ENCODE peak calls at places on chromosomes 6 and 20, in eight cellular contexts. One of them, this sample, is unnamed. For H3K9me3 and H3K4me1, the result is how much of the 10 kb centered on the place peaks cover.

GRCh38 chr6:34312259-34312658 is 63.5 kb upstream of the SMIM29 start:
- DNase-seq in A549: no peak
- DNase-seq in heart left ventricle: no peak
- DNase-seq in uterus: no peak
- DNase-seq in body of pancreas: no peak
- DNase-seq in HCT116: no peak
- DNase-seq in ovary: no peak
- DNase-seq in suprapubic skin: no peak
- DNase-seq in this sample: no peak

GRCh38 chr6:50141100-50141499 is 91.4 kb upstream of the DEFB112 start:
- DNase-seq in A549: no peak
- DNase-seq in heart left ventricle: no peak
- DNase-seq in uterus: no peak
- DNase-seq in body of pancreas: no peak
- DNase-seq in HCT116: no peak
- DNase-seq in ovary: no peak
- DNase-seq in suprapubic skin: no peak
- DNase-seq in this sample: no peak

GRCh38 chr6:121770943-121771342 is 335.5 kb downstream of the GJA1 start:
- DNase-seq in A549: no peak
- DNase-seq in heart left ventricle: no peak
- DNase-seq in uterus: no peak
- DNase-seq in body of pancreas: no peak
- DNase-seq in HCT116: peak
- DNase-seq in ovary: no peak
- DNase-seq in suprapubic skin: no peak
- DNase-seq in this sample: no peak

GRCh38 chr20:9807176-9807575 is 31.7 kb downstream of the PAK5 start:
- DNase-seq in A549: no peak
- DNase-seq in heart left ventricle: no peak
- DNase-seq in uterus: no peak
- DNase-seq in body of pancreas: no peak
- DNase-seq in HCT116: no peak
- DNase-seq in ovary: no peak
- DNase-seq in suprapubic skin: no peak
- DNase-seq in this sample: no peak

GRCh38 chr6:149212892-149213786 is 104.4 kb upstream of the TAB2 start:
- DNase-seq in A549: no peak
- DNase-seq in heart left ventricle: no peak
- DNase-seq in uterus: no peak
- DNase-seq in body of pancreas: no peak
- DNase-seq in HCT116: no peak
- DNase-seq in ovary: no peak
- DNase-seq in suprapubic skin: no peak
- DNase-seq in this sample: no peak

GRCh38 chr20:19110866-19111460 is 101.5 kb upstream of the SLC24A3 start:
- DNase-seq in A549: no peak
- DNase-seq in heart left ventricle: no peak
- DNase-seq in uterus: peak
- DNase-seq in body of pancreas: no peak
- DNase-seq in HCT116: no peak
- DNase-seq in ovary: no peak
- DNase-seq in suprapubic skin: no peak
- DNase-seq in this sample: no peak

GRCh38 chr20:32439132-32439829 is 81.2 kb downstream of the ASXL1 start:
- DNase-seq in A549: no peak
- DNase-seq in heart left ventricle: no peak
- DNase-seq in uterus: no peak
- DNase-seq in body of pancreas: no peak
- DNase-seq in HCT116: no peak
- DNase-seq in ovary: no peak
- DNase-seq in suprapubic skin: no peak
- DNase-seq in this sample: peak

GRCh38 chr6:158634695-158635426 is 9.7 kb downstream of the DYNLT1 start:
- DNase-seq in A549: no peak
- DNase-seq in heart left ventricle: no peak
- DNase-seq in uterus: no peak
- DNase-seq in body of pancreas: no peak
- DNase-seq in HCT116: no peak
- DNase-seq in ovary: no peak
- DNase-seq in suprapubic skin: no peak
- DNase-seq in this sample: no peak

GRCh38 chr6:4125933-4126864 is 9.2 kb downstream of the ECI2 start:
- DNase-seq in A549: peak
- DNase-seq in heart left ventricle: no peak
- DNase-seq in uterus: peak
- DNase-seq in body of pancreas: no peak
- DNase-seq in HCT116: peak
- DNase-seq in ovary: no peak
- DNase-seq in suprapubic skin: no peak
- DNase-seq in this sample: no peak

GRCh38 chr20:17653835-17654648 is 28.0 kb downstream of the RRBP1 start:
- DNase-seq in A549: no peak
- DNase-seq in heart left ventricle: no peak
- DNase-seq in uterus: peak
- DNase-seq in body of pancreas: peak
- DNase-seq in HCT116: no peak
- DNase-seq in ovary: no peak
- DNase-seq in suprapubic skin: no peak
- DNase-seq in this sample: no peak

GRCh38 chr6:128139519-128139918 is 238.7 kb upstream of the THEMIS start:
- DNase-seq in A549: peak
- DNase-seq in heart left ventricle: no peak
- DNase-seq in uterus: no peak
- DNase-seq in body of pancreas: no peak
- DNase-seq in HCT116: no peak
- DNase-seq in ovary: no peak
- DNase-seq in suprapubic skin: no peak
- DNase-seq in this sample: peak

GRCh38 chr6:9002833-9003232 is 567.5 kb upstream of the SLC35B3 start:
- DNase-seq in A549: no peak
- DNase-seq in heart left ventricle: no peak
- DNase-seq in uterus: no peak
- DNase-seq in body of pancreas: no peak
- DNase-seq in HCT116: no peak
- DNase-seq in ovary: no peak
- DNase-seq in suprapubic skin: no peak
- DNase-seq in this sample: no peak

GRCh38 chr6:71481021-71481420 is 192.4 kb downstream of the OGFRL1 start:
- DNase-seq in A549: no peak
- DNase-seq in heart left ventricle: no peak
- DNase-seq in uterus: no peak
- DNase-seq in body of pancreas: no peak
- DNase-seq in HCT116: no peak
- DNase-seq in ovary: no peak
- DNase-seq in suprapubic skin: no peak
- DNase-seq in this sample: no peak

GRCh38 chr20:4216142-4216735 is 200.9 kb upstream of the RNF24 start:
- DNase-seq in A549: no peak
- DNase-seq in heart left ventricle: no peak
- DNase-seq in uterus: no peak
- DNase-seq in body of pancreas: no peak
- DNase-seq in HCT116: no peak
- DNase-seq in ovary: no peak
- DNase-seq in suprapubic skin: no peak
- DNase-seq in this sample: no peak

GRCh38 chr6:35044145-35044745 is 96.9 kb downstream of the TCP11 start:
- DNase-seq in A549: no peak
- DNase-seq in heart left ventricle: peak
- DNase-seq in uterus: no peak
- DNase-seq in body of pancreas: peak
- DNase-seq in HCT116: no peak
- DNase-seq in ovary: no peak
- DNase-seq in suprapubic skin: no peak
- DNase-seq in this sample: no peak

GRCh38 chr6:139135578-139136545 is 982 bp downstream of the HECA start:
- DNase-seq in A549: peak
- DNase-seq in heart left ventricle: peak
- DNase-seq in uterus: peak
- DNase-seq in body of pancreas: peak
- DNase-seq in HCT116: no peak
- DNase-seq in ovary: peak
- DNase-seq in suprapubic skin: peak
- DNase-seq in this sample: peak

GRCh38 chr6:169881398-169881797 is 130.0 kb downstream of the ERMARD start:
- DNase-seq in A549: no peak
- DNase-seq in heart left ventricle: no peak
- DNase-seq in uterus: no peak
- DNase-seq in body of pancreas: no peak
- DNase-seq in HCT116: no peak
- DNase-seq in ovary: no peak
- DNase-seq in suprapubic skin: no peak
- DNase-seq in this sample: no peak

GRCh38 chr6:63862486-63863198 is 227.0 kb downstream of the PHF3 start:
- DNase-seq in A549: no peak
- DNase-seq in heart left ventricle: no peak
- DNase-seq in uterus: no peak
- DNase-seq in body of pancreas: no peak
- DNase-seq in HCT116: no peak
- DNase-seq in ovary: no peak
- DNase-seq in suprapubic skin: no peak
- DNase-seq in this sample: no peak

GRCh38 chr6:28335564-28336283 is at the start of gene ZSCAN31:
- DNase-seq in A549: peak
- DNase-seq in heart left ventricle: peak
- DNase-seq in uterus: peak
- DNase-seq in body of pancreas: peak
- DNase-seq in HCT116: peak
- DNase-seq in ovary: peak
- DNase-seq in suprapubic skin: peak
- DNase-seq in this sample: peak

GRCh38 chr6:155418017-155418749 is 37.5 kb downstream of the NOX3 start:
- DNase-seq in A549: no peak
- DNase-seq in heart left ventricle: peak
- DNase-seq in uterus: peak
- DNase-seq in body of pancreas: peak
- DNase-seq in HCT116: no peak
- DNase-seq in ovary: no peak
- DNase-seq in suprapubic skin: no peak
- DNase-seq in this sample: no peak

GRCh38 chr6:3849681-3850450 is 693 bp downstream of the FAM50B start:
- DNase-seq in A549: no peak
- DNase-seq in heart left ventricle: no peak
- DNase-seq in uterus: peak
- DNase-seq in body of pancreas: peak
- DNase-seq in HCT116: no peak
- DNase-seq in ovary: peak
- DNase-seq in suprapubic skin: no peak
- DNase-seq in this sample: no peak

GRCh38 chr20:60036346-60037119 is 78.3 kb downstream of the CDH26 start:
- DNase-seq in A549: no peak
- DNase-seq in heart left ventricle: no peak
- DNase-seq in uterus: no peak
- DNase-seq in body of pancreas: no peak
- DNase-seq in HCT116: no peak
- DNase-seq in ovary: no peak
- DNase-seq in suprapubic skin: no peak
- DNase-seq in this sample: no peak

GRCh38 chr20:33239418-33239817 is 3.6 kb downstream of the BPIFA1 start:
- DNase-seq in A549: no peak
- DNase-seq in heart left ventricle: no peak
- DNase-seq in uterus: no peak
- DNase-seq in body of pancreas: no peak
- DNase-seq in HCT116: no peak
- DNase-seq in ovary: no peak
- DNase-seq in suprapubic skin: no peak
- DNase-seq in this sample: no peak

GRCh38 chr20:57397693-57398108 is 6.5 kb downstream of the RBM38 start:
- DNase-seq in A549: no peak
- DNase-seq in heart left ventricle: no peak
- DNase-seq in uterus: no peak
- DNase-seq in body of pancreas: peak
- DNase-seq in HCT116: no peak
- DNase-seq in ovary: peak
- DNase-seq in suprapubic skin: no peak
- DNase-seq in this sample: no peak
- TF ChIP-seq POLR2A in A549: no peak
- TF ChIP-seq POLR2A in heart left ventricle: no peak
- TF ChIP-seq POLR2A in uterus: no peak
- TF ChIP-seq POLR2A in body of pancreas: no peak
- TF ChIP-seq POLR2A in HCT116: no peak
- TF ChIP-seq POLR2A in ovary: no peak
- TF ChIP-seq POLR2A in suprapubic skin: no peak
- TF ChIP-seq POLR2A in this sample: no peak

DNA sequence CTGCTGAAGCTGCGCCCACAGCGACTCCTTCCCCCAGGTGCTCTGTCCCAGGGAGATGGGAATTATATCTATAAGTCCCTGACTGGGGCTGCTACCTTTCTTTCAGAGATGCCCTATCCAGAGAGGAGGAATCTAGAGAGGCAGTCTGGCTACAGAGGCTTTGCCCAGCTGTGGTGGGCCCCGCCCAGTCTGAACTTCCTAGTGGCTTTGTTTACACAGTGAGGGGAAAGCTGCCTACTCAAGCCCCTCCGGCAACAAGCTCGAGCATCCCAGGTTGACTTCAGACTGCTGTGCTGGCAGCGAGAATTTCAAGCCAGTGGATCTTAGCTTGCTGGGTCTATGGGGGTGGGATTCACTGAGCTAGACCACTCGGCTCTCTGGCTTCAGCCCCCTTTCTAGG is 152.5 kb upstream of the MAP3K7 start:
- DNase-seq in A549: no peak
- DNase-seq in heart left ventricle: no peak
- DNase-seq in uterus: no peak
- DNase-seq in body of pancreas: no peak
- DNase-seq in HCT116: no peak
- DNase-seq in ovary: no peak
- DNase-seq in suprapubic skin: no peak
- DNase-seq in this sample: no peak
- H3K9me3 ChIP-seq in A549: under half
- H3K9me3 ChIP-seq in heart left ventricle: under half
- H3K9me3 ChIP-seq in uterus: under half
- H3K9me3 ChIP-seq in body of pancreas: under half
- H3K9me3 ChIP-seq in HCT116: under half
- H3K9me3 ChIP-seq in ovary: under half
- H3K9me3 ChIP-seq in suprapubic skin: under half
- H3K9me3 ChIP-seq in this sample: under half

GRCh38 chr6:14241255-14242070 is 123.9 kb downstream of the CD83 start:
- DNase-seq in A549: no peak
- DNase-seq in heart left ventricle: no peak
- DNase-seq in uterus: no peak
- DNase-seq in body of pancreas: no peak
- DNase-seq in HCT116: no peak
- DNase-seq in ovary: no peak
- DNase-seq in suprapubic skin: no peak
- DNase-seq in this sample: peak
- H3K4me1 ChIP-seq in A549: under half
- H3K4me1 ChIP-seq in heart left ventricle: under half
- H3K4me1 ChIP-seq in uterus: under half
- H3K4me1 ChIP-seq in body of pancreas: under half
- H3K4me1 ChIP-seq in HCT116: under half
- H3K4me1 ChIP-seq in ovary: under half
- H3K4me1 ChIP-seq in suprapubic skin: under half
- H3K4me1 ChIP-seq in this sample: under half

DNA sequence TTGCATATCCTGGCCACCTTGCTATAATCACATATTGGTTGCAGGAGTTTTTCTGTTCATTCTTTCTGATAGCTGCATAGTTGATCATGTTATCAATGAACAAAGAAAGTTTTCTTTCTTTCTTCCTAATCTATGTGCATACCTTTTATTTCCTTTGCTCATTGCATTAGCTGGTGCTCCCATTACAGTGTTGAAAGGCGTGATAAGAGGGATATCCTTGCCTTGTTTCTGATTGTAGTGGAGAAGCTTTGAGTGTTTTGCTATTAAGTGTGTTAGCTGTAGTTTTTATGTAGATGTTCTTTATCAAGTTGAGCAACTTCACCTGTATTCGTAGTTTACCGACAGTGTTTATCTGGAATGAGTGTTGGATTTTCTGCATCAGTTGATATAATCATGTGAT is 14.6 kb downstream of the STXBP5 start:
- DNase-seq in A549: no peak
- DNase-seq in heart left ventricle: no peak
- DNase-seq in uterus: no peak
- DNase-seq in body of pancreas: no peak
- DNase-seq in HCT116: no peak
- DNase-seq in ovary: no peak
- DNase-seq in suprapubic skin: no peak
- DNase-seq in this sample: no peak
- TF ChIP-seq POLR2A in A549: no peak
- TF ChIP-seq POLR2A in heart left ventricle: no peak
- TF ChIP-seq POLR2A in uterus: no peak
- TF ChIP-seq POLR2A in body of pancreas: no peak
- TF ChIP-seq POLR2A in HCT116: no peak
- TF ChIP-seq POLR2A in ovary: no peak
- TF ChIP-seq POLR2A in suprapubic skin: no peak
- TF ChIP-seq POLR2A in this sample: no peak